ENCODE peak calls at places on chromosomes 4 and X, in ten cellular contexts. One of them, this sample, is unnamed.

GRCh38 chrX:21840199-21840557 is 761 bp downstream of the MBTPS2 start:
- DNase-seq in fibroblast of lung: no peak
- DNase-seq in kidney epithelial cell: no peak
- DNase-seq in esophagus squamous epithelium: no peak
- DNase-seq in transverse colon: no peak
- DNase-seq in testis: no peak
- DNase-seq in H9: no peak
- DNase-seq in B cell: no peak
- DNase-seq in ascending aorta: no peak
- DNase-seq in brain microvascular endothelial cell: no peak
- DNase-seq in this sample: no peak

GRCh38 chr4:81466841-81467671 is 4.7 kb downstream of the RASGEF1B start:
- DNase-seq in B cell: peak
- DNase-seq in H9: peak
- DNase-seq in fibroblast of lung: peak
- DNase-seq in transverse colon: peak
- DNase-seq in kidney epithelial cell: no peak
- DNase-seq in brain microvascular endothelial cell: peak
- DNase-seq in ascending aorta: no peak
- DNase-seq in esophagus squamous epithelium: no peak
- DNase-seq in testis: peak
- DNase-seq in this sample: peak

GRCh38 chrX:15820106-15821073 is 30.1 kb downstream of the ZRSR2 start:
- DNase-seq in esophagus squamous epithelium: no peak
- DNase-seq in kidney epithelial cell: no peak
- DNase-seq in B cell: no peak
- DNase-seq in brain microvascular endothelial cell: no peak
- DNase-seq in fibroblast of lung: peak
- DNase-seq in ascending aorta: no peak
- DNase-seq in transverse colon: no peak
- DNase-seq in testis: no peak
- DNase-seq in H9: no peak
- DNase-seq in this sample: no peak

GRCh38 chrX:47502591-47503222 is 19.7 kb upstream of the ZNF41 start:
- DNase-seq in esophagus squamous epithelium: no peak
- DNase-seq in kidney epithelial cell: no peak
- DNase-seq in testis: no peak
- DNase-seq in H9: no peak
- DNase-seq in transverse colon: no peak
- DNase-seq in B cell: no peak
- DNase-seq in ascending aorta: no peak
- DNase-seq in brain microvascular endothelial cell: no peak
- DNase-seq in fibroblast of lung: peak
- DNase-seq in this sample: no peak

GRCh38 chr4:57043304-57044251 is 64.9 kb downstream of the POLR2B start:
- DNase-seq in B cell: no peak
- DNase-seq in esophagus squamous epithelium: no peak
- DNase-seq in testis: peak
- DNase-seq in fibroblast of lung: no peak
- DNase-seq in H9: no peak
- DNase-seq in brain microvascular endothelial cell: no peak
- DNase-seq in ascending aorta: no peak
- DNase-seq in transverse colon: no peak
- DNase-seq in kidney epithelial cell: no peak
- DNase-seq in this sample: peak

GRCh38 chrX:41293269-41293668 is 40.7 kb upstream of the DDX3X start:
- DNase-seq in ascending aorta: no peak
- DNase-seq in testis: peak
- DNase-seq in kidney epithelial cell: no peak
- DNase-seq in H9: peak
- DNase-seq in fibroblast of lung: no peak
- DNase-seq in esophagus squamous epithelium: no peak
- DNase-seq in B cell: no peak
- DNase-seq in brain microvascular endothelial cell: no peak
- DNase-seq in transverse colon: no peak
- DNase-seq in this sample: no peak

GRCh38 chrX:440636-441035 is 53.9 kb upstream of the PPP2R3B start:
- DNase-seq in transverse colon: no peak
- DNase-seq in testis: no peak
- DNase-seq in ascending aorta: no peak
- DNase-seq in esophagus squamous epithelium: no peak
- DNase-seq in kidney epithelial cell: no peak
- DNase-seq in brain microvascular endothelial cell: no peak
- DNase-seq in fibroblast of lung: no peak
- DNase-seq in H9: no peak
- DNase-seq in B cell: no peak
- DNase-seq in this sample: no peak

GRCh38 chr4:3523628-3524221 is 8.5 kb downstream of the LRPAP1 start:
- DNase-seq in esophagus squamous epithelium: no peak
- DNase-seq in fibroblast of lung: no peak
- DNase-seq in H9: no peak
- DNase-seq in transverse colon: no peak
- DNase-seq in B cell: no peak
- DNase-seq in testis: no peak
- DNase-seq in kidney epithelial cell: no peak
- DNase-seq in brain microvascular endothelial cell: no peak
- DNase-seq in ascending aorta: peak
- DNase-seq in this sample: no peak

GRCh38 chr4:151922811-151923210 is 162.0 kb upstream of the GATB start:
- DNase-seq in brain microvascular endothelial cell: no peak
- DNase-seq in ascending aorta: no peak
- DNase-seq in kidney epithelial cell: no peak
- DNase-seq in testis: no peak
- DNase-seq in H9: no peak
- DNase-seq in B cell: no peak
- DNase-seq in transverse colon: no peak
- DNase-seq in fibroblast of lung: no peak
- DNase-seq in esophagus squamous epithelium: no peak
- DNase-seq in this sample: no peak

GRCh38 chr4:36509816-36510215 is 228.4 kb downstream of the DTHD1 start:
- DNase-seq in brain microvascular endothelial cell: no peak
- DNase-seq in H9: no peak
- DNase-seq in esophagus squamous epithelium: no peak
- DNase-seq in kidney epithelial cell: no peak
- DNase-seq in fibroblast of lung: no peak
- DNase-seq in transverse colon: no peak
- DNase-seq in ascending aorta: no peak
- DNase-seq in B cell: no peak
- DNase-seq in testis: no peak
- DNase-seq in this sample: no peak

GRCh38 chr4:182325397-182325796 is 82.2 kb downstream of the TENM3 start:
- DNase-seq in ascending aorta: no peak
- DNase-seq in brain microvascular endothelial cell: no peak
- DNase-seq in H9: no peak
- DNase-seq in fibroblast of lung: no peak
- DNase-seq in B cell: no peak
- DNase-seq in testis: no peak
- DNase-seq in esophagus squamous epithelium: no peak
- DNase-seq in kidney epithelial cell: no peak
- DNase-seq in transverse colon: no peak
- DNase-seq in this sample: no peak

DNA sequence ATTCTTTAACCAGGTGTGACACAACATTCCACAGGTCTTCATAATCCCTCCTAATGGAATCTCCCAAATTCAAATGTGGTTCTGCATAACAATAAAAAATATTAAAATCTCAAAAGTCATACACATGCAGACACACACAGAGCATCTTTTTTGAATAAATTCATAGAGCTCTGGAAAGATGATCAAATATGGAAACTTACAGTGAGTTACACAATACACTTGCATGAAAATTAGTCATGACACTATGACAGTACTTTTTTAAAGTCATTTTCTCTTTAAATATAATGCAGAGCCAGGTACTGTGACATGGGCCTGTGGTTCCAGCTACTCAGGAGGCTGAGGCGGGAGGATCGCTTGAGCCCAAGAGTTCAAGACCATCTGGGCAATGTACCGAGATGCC is 38.9 kb downstream of the DDX60L start:
- DNase-seq in transverse colon: no peak
- DNase-seq in fibroblast of lung: no peak
- DNase-seq in testis: no peak
- DNase-seq in B cell: no peak
- DNase-seq in esophagus squamous epithelium: no peak
- DNase-seq in H9: no peak
- DNase-seq in brain microvascular endothelial cell: no peak
- DNase-seq in ascending aorta: no peak
- DNase-seq in kidney epithelial cell: no peak
- DNase-seq in this sample: no peak
- TF ChIP-seq CTCF in transverse colon: no peak
- TF ChIP-seq CTCF in fibroblast of lung: no peak
- TF ChIP-seq CTCF in testis: no peak
- TF ChIP-seq CTCF in B cell: no peak
- TF ChIP-seq CTCF in esophagus squamous epithelium: no peak
- TF ChIP-seq CTCF in H9: no peak
- TF ChIP-seq CTCF in brain microvascular endothelial cell: no peak
- TF ChIP-seq CTCF in ascending aorta: no peak
- TF ChIP-seq CTCF in kidney epithelial cell: no peak
- TF ChIP-seq CTCF in this sample: no peak

DNA sequence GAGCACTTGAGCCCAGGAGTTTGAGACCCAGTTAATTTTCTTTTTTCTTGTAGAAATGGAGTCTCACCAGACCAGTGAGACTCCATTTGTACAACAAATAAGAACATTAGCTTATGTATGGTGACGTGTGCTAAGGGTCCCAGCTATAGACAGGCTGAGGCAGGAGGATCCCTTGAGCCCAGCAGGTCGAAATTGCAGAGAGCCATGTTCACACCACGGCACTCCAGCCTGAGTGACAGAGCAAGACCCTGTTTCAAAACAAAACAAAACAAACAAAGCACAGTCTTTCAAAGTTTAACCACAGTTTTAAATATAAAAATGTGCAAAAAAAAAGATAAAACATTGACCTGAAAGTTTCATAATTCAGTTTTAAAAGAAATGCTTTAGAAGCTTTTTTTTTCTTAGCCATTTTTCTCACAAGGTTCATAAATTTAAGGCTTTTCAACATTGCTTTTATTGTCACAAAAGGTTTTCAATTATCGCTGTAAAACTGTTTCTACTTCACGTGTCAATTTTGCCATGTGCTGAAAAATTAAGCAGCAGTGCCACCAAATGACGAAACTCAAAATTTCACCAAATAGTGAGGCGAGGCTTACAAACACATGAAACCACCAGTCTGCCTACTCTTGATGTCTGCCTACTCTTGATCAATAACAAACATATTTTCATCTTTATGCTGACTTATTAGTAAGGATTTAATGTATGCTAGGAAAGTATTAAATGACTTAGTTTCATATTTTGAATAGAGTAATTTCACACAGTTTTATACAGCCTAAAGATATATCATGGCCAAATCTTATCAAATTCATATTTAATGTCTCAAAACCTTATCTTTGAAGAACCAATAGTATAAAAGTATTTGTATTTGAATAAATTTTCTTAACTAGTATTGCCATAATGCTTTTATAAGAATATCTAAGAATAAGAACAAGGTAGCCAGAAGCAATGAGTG is 126.3 kb downstream of the NEK1 start:
- DNase-seq in H9: no peak
- DNase-seq in transverse colon: peak
- DNase-seq in fibroblast of lung: peak
- DNase-seq in kidney epithelial cell: peak
- DNase-seq in testis: peak
- DNase-seq in esophagus squamous epithelium: no peak
- DNase-seq in B cell: peak
- DNase-seq in ascending aorta: no peak
- DNase-seq in brain microvascular endothelial cell: peak
- DNase-seq in this sample: peak
- TF ChIP-seq CTCF in H9: peak
- TF ChIP-seq CTCF in transverse colon: peak
- TF ChIP-seq CTCF in fibroblast of lung: peak
- TF ChIP-seq CTCF in kidney epithelial cell: peak
- TF ChIP-seq CTCF in testis: peak
- TF ChIP-seq CTCF in esophagus squamous epithelium: peak
- TF ChIP-seq CTCF in B cell: peak
- TF ChIP-seq CTCF in ascending aorta: peak
- TF ChIP-seq CTCF in brain microvascular endothelial cell: peak
- TF ChIP-seq CTCF in this sample: peak

GRCh38 chrX:101787934-101788333 is 128.3 kb upstream of the ARMCX2 start:
- DNase-seq in transverse colon: no peak
- DNase-seq in esophagus squamous epithelium: no peak
- DNase-seq in kidney epithelial cell: no peak
- DNase-seq in H9: no peak
- DNase-seq in B cell: no peak
- DNase-seq in brain microvascular endothelial cell: no peak
- DNase-seq in testis: no peak
- DNase-seq in fibroblast of lung: no peak
- DNase-seq in ascending aorta: no peak
- DNase-seq in this sample: no peak
- TF ChIP-seq CTCF in transverse colon: no peak
- TF ChIP-seq CTCF in esophagus squamous epithelium: no peak
- TF ChIP-seq CTCF in kidney epithelial cell: no peak
- TF ChIP-seq CTCF in H9: no peak
- TF ChIP-seq CTCF in B cell: no peak
- TF ChIP-seq CTCF in brain microvascular endothelial cell: no peak
- TF ChIP-seq CTCF in testis: no peak
- TF ChIP-seq CTCF in fibroblast of lung: no peak
- TF ChIP-seq CTCF in ascending aorta: no peak
- TF ChIP-seq CTCF in this sample: no peak

DNA sequence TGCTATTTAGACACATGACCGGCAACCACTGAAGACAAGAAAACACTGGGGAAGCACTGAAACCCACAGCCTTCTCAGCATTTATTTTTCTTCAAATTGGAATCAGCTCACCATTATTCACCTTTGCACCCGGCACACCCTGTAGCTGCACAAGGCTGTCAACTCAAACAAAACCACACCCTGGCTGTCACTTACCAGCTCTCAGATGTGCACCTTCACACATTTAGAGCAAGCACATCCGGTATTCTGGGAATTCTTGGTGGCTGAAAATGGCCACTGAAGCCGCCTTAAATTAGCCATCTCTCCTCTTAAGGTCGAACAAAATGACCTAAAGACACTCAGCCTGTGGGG is 5.9 kb downstream of the ZFYVE28 start:
- DNase-seq in testis: no peak
- DNase-seq in kidney epithelial cell: no peak
- DNase-seq in ascending aorta: no peak
- DNase-seq in transverse colon: peak
- DNase-seq in esophagus squamous epithelium: no peak
- DNase-seq in B cell: no peak
- DNase-seq in fibroblast of lung: no peak
- DNase-seq in brain microvascular endothelial cell: no peak
- DNase-seq in H9: no peak
- DNase-seq in this sample: no peak
- TF ChIP-seq CTCF in testis: no peak
- TF ChIP-seq CTCF in kidney epithelial cell: no peak
- TF ChIP-seq CTCF in ascending aorta: no peak
- TF ChIP-seq CTCF in transverse colon: no peak
- TF ChIP-seq CTCF in esophagus squamous epithelium: no peak
- TF ChIP-seq CTCF in B cell: no peak
- TF ChIP-seq CTCF in fibroblast of lung: no peak
- TF ChIP-seq CTCF in brain microvascular endothelial cell: no peak
- TF ChIP-seq CTCF in H9: no peak
- TF ChIP-seq CTCF in this sample: no peak

This sample was measured in astrocyte of the cerebellum.